ENCODE peak calls at places on chromosomes 7 and 10, in seven cellular contexts. One of them, this sample, is unnamed.

GRCh38 chr7:137304624-137305235 is 38.8 kb downstream of the PTN start:
- DNase-seq in DMS53: no peak
- DNase-seq in RPMI8226: no peak
- DNase-seq in right cardiac atrium: no peak
- DNase-seq in GF-D8: no peak
- DNase-seq in NCI-H2171 treated with DMSO at 0.1 percent for 48 hours: no peak
- DNase-seq in nephron progenitor cell: no peak
- DNase-seq in this sample: no peak

GRCh38 chr7:51102828-51103227 is 213.8 kb downstream of the COBL start:
- DNase-seq in DMS53: no peak
- DNase-seq in RPMI8226: no peak
- DNase-seq in right cardiac atrium: no peak
- DNase-seq in GF-D8: no peak
- DNase-seq in NCI-H2171 treated with DMSO at 0.1 percent for 48 hours: no peak
- DNase-seq in nephron progenitor cell: no peak
- DNase-seq in this sample: no peak

GRCh38 chr10:77306666-77307065 is 330.9 kb downstream of the KCNMA1 start:
- DNase-seq in DMS53: no peak
- DNase-seq in RPMI8226: no peak
- DNase-seq in right cardiac atrium: no peak
- DNase-seq in GF-D8: no peak
- DNase-seq in NCI-H2171 treated with DMSO at 0.1 percent for 48 hours: no peak
- DNase-seq in nephron progenitor cell: no peak
- DNase-seq in this sample: no peak

GRCh38 chr10:15035385-15036301 is 8.1 kb upstream of the OLAH start:
- DNase-seq in DMS53: no peak
- DNase-seq in RPMI8226: no peak
- DNase-seq in right cardiac atrium: peak; percentile 12
- DNase-seq in GF-D8: no peak
- DNase-seq in NCI-H2171 treated with DMSO at 0.1 percent for 48 hours: no peak
- DNase-seq in nephron progenitor cell: no peak
- DNase-seq in this sample: peak; percentile 39

GRCh38 chr7:122674502-122674901 is 24.4 kb downstream of the RNF133 start:
- DNase-seq in DMS53: no peak
- DNase-seq in RPMI8226: no peak
- DNase-seq in right cardiac atrium: no peak
- DNase-seq in GF-D8: no peak
- DNase-seq in NCI-H2171 treated with DMSO at 0.1 percent for 48 hours: no peak
- DNase-seq in nephron progenitor cell: no peak
- DNase-seq in this sample: no peak

GRCh38 chr7:100175296-100175935 is 1.8 kb downstream of the GPC2 start:
- DNase-seq in DMS53: no peak
- DNase-seq in RPMI8226: no peak
- DNase-seq in right cardiac atrium: no peak
- DNase-seq in GF-D8: no peak
- DNase-seq in NCI-H2171 treated with DMSO at 0.1 percent for 48 hours: no peak
- DNase-seq in nephron progenitor cell: no peak
- DNase-seq in this sample: no peak

GRCh38 chr7:5231116-5231515 is 41.1 kb downstream of the WIPI2 start:
- DNase-seq in DMS53: no peak
- DNase-seq in RPMI8226: no peak
- DNase-seq in right cardiac atrium: no peak
- DNase-seq in GF-D8: no peak
- DNase-seq in NCI-H2171 treated with DMSO at 0.1 percent for 48 hours: no peak
- DNase-seq in nephron progenitor cell: no peak
- DNase-seq in this sample: no peak

GRCh38 chr7:73718438-73718881 is 1.0 kb downstream of the STX1A start:
- DNase-seq in DMS53: peak; percentile 60
- DNase-seq in RPMI8226: no peak
- DNase-seq in right cardiac atrium: no peak
- DNase-seq in GF-D8: no peak
- DNase-seq in NCI-H2171 treated with DMSO at 0.1 percent for 48 hours: no peak
- DNase-seq in nephron progenitor cell: no peak
- DNase-seq in this sample: no peak

GRCh38 chr10:101043356-101043707 is 12.3 kb downstream of the SFXN3 start:
- DNase-seq in DMS53: peak; percentile 69
- DNase-seq in RPMI8226: no peak
- DNase-seq in right cardiac atrium: no peak
- DNase-seq in GF-D8: no peak
- DNase-seq in NCI-H2171 treated with DMSO at 0.1 percent for 48 hours: no peak
- DNase-seq in nephron progenitor cell: no peak
- DNase-seq in this sample: peak; percentile 58

GRCh38 chr7:4882169-4882741 is 1.3 kb downstream of the RADIL start:
- DNase-seq in DMS53: peak; percentile 56
- DNase-seq in RPMI8226: no peak
- DNase-seq in right cardiac atrium: peak; percentile 82
- DNase-seq in GF-D8: no peak
- DNase-seq in NCI-H2171 treated with DMSO at 0.1 percent for 48 hours: no peak
- DNase-seq in nephron progenitor cell: peak; percentile 54
- DNase-seq in this sample: no peak

GRCh38 chr7:57403601-57404342 is 46.2 kb upstream of the ZNF716 start:
- DNase-seq in DMS53: no peak
- DNase-seq in RPMI8226: peak; percentile 92
- DNase-seq in right cardiac atrium: peak; percentile 85
- DNase-seq in GF-D8: no peak
- DNase-seq in NCI-H2171 treated with DMSO at 0.1 percent for 48 hours: no peak
- DNase-seq in nephron progenitor cell: no peak
- DNase-seq in this sample: no peak

GRCh38 chr10:14833106-14833505 is 4.7 kb downstream of the CDNF start:
- DNase-seq in DMS53: no peak
- DNase-seq in RPMI8226: no peak
- DNase-seq in right cardiac atrium: no peak
- DNase-seq in GF-D8: no peak
- DNase-seq in NCI-H2171 treated with DMSO at 0.1 percent for 48 hours: no peak
- DNase-seq in nephron progenitor cell: no peak
- DNase-seq in this sample: no peak

GRCh38 chr7:151661556-151661955 is 141.9 kb upstream of the RHEB start:
- DNase-seq in DMS53: no peak
- DNase-seq in RPMI8226: no peak
- DNase-seq in right cardiac atrium: no peak
- DNase-seq in GF-D8: no peak
- DNase-seq in NCI-H2171 treated with DMSO at 0.1 percent for 48 hours: no peak
- DNase-seq in nephron progenitor cell: no peak
- DNase-seq in this sample: no peak

GRCh38 chr10:13945760-13946460 is 359.1 kb downstream of the PRPF18 start:
- DNase-seq in DMS53: no peak
- DNase-seq in RPMI8226: no peak
- DNase-seq in right cardiac atrium: no peak
- DNase-seq in GF-D8: no peak
- DNase-seq in NCI-H2171 treated with DMSO at 0.1 percent for 48 hours: no peak
- DNase-seq in nephron progenitor cell: peak; percentile 47
- DNase-seq in this sample: no peak

GRCh38 chr10:78913219-78914059 is 155.3 kb upstream of the ZMIZ1 start:
- DNase-seq in DMS53: no peak
- DNase-seq in RPMI8226: no peak
- DNase-seq in right cardiac atrium: no peak
- DNase-seq in GF-D8: no peak
- DNase-seq in NCI-H2171 treated with DMSO at 0.1 percent for 48 hours: peak; percentile 12
- DNase-seq in nephron progenitor cell: no peak
- DNase-seq in this sample: peak; percentile 91

GRCh38 chr7:82810558-82811259 is 352.0 kb downstream of the PCLO start:
- DNase-seq in DMS53: peak; percentile 82
- DNase-seq in RPMI8226: peak; percentile 43
- DNase-seq in right cardiac atrium: no peak
- DNase-seq in GF-D8: no peak
- DNase-seq in NCI-H2171 treated with DMSO at 0.1 percent for 48 hours: peak; percentile 84
- DNase-seq in nephron progenitor cell: peak; percentile 20
- DNase-seq in this sample: peak; percentile 9

GRCh38 chr7:151806938-151807775 is 69.8 kb downstream of the PRKAG2 start:
- DNase-seq in DMS53: no peak
- DNase-seq in RPMI8226: no peak
- DNase-seq in right cardiac atrium: no peak
- DNase-seq in GF-D8: no peak
- DNase-seq in NCI-H2171 treated with DMSO at 0.1 percent for 48 hours: no peak
- DNase-seq in nephron progenitor cell: no peak
- DNase-seq in this sample: no peak

GRCh38 chr10:132939957-132940790 is 2.2 kb downstream of the CFAP46 start:
- DNase-seq in DMS53: peak; percentile 60
- DNase-seq in RPMI8226: peak; percentile 49
- DNase-seq in right cardiac atrium: no peak
- DNase-seq in GF-D8: no peak
- DNase-seq in NCI-H2171 treated with DMSO at 0.1 percent for 48 hours: peak; percentile 4
- DNase-seq in nephron progenitor cell: peak; percentile 81
- DNase-seq in this sample: peak; percentile 58

GRCh38 chr10:75234017-75234682 is 1.6 kb downstream of the COMTD1 start:
- DNase-seq in DMS53: peak; percentile 98
- DNase-seq in RPMI8226: peak; percentile 93
- DNase-seq in right cardiac atrium: peak; percentile 93
- DNase-seq in GF-D8: no peak
- DNase-seq in NCI-H2171 treated with DMSO at 0.1 percent for 48 hours: peak; percentile 87
- DNase-seq in nephron progenitor cell: peak; percentile 98
- DNase-seq in this sample: peak; percentile 80

GRCh38 chr10:44168478-44168877 is 216.4 kb downstream of the CXCL12 start:
- DNase-seq in DMS53: no peak
- DNase-seq in RPMI8226: no peak
- DNase-seq in right cardiac atrium: no peak
- DNase-seq in GF-D8: no peak
- DNase-seq in NCI-H2171 treated with DMSO at 0.1 percent for 48 hours: no peak
- DNase-seq in nephron progenitor cell: no peak
- DNase-seq in this sample: no peak

GRCh38 chr7:2981103-2981480 is 62.6 kb downstream of the CARD11 start:
- DNase-seq in DMS53: no peak
- DNase-seq in RPMI8226: no peak
- DNase-seq in right cardiac atrium: no peak
- DNase-seq in GF-D8: no peak
- DNase-seq in NCI-H2171 treated with DMSO at 0.1 percent for 48 hours: no peak
- DNase-seq in nephron progenitor cell: no peak
- DNase-seq in this sample: no peak

This sample was measured in SJCRH30.